ENCODE peak calls at places on chromosome 11, in eight cellular contexts. L is lower leg skin, J is neural progenitor cell, P is sigmoid colon, E is kidney epithelial cell, T is NB4, D is right lobe of liver, Y is hepatocyte. S is an unnamed sample.

GRCh38 chr11:12074529-12075195 is 35.7 kb upstream of the MICAL2 start:
- DNase-seq in T (no peak), D (no peak), Y (no peak), E (no peak), J (no peak), P (peak), L (no peak), S (no peak)

GRCh38 chr11:15829312-15829711 is 527.0 kb downstream of the SOX6 start:
- DNase-seq in D (no peak), J (no peak), P (no peak), T (no peak), E (no peak), L (no peak), Y (no peak), S (no peak)

GRCh38 chr11:8959546-8960166 is 4.6 kb downstream of the TMEM9B start:
- DNase-seq in Y (peak), D (no peak), J (peak), L (no peak), P (no peak), T (peak), E (peak), S (peak)

GRCh38 chr11:12534549-12534948 is 139.7 kb upstream of the TEAD1 start:
- DNase-seq in J (no peak), P (peak), T (no peak), D (peak), L (no peak), E (no peak), Y (no peak), S (no peak)

GRCh38 chr11:36409152-36409713 is 100.8 kb downstream of the TRAF6 start:
- DNase-seq in L (no peak), D (no peak), Y (no peak), P (no peak), E (no peak), J (no peak), T (peak), S (no peak)

GRCh38 chr11:75981546-75981945 is 166.5 kb downstream of the UVRAG start:
- DNase-seq in J (peak), L (no peak), P (no peak), E (no peak), D (no peak), Y (no peak), T (no peak), S (no peak)

GRCh38 chr11:68664141-68664540 is 20.2 kb upstream of the GAL start:
- DNase-seq in Y (no peak), P (peak), L (no peak), J (no peak), E (no peak), T (no peak), D (no peak), S (no peak)

GRCh38 chr11:32870676-32871075 is 21.9 kb upstream of the QSER1 start:
- DNase-seq in D (no peak), Y (no peak), E (no peak), P (no peak), J (peak), L (no peak), T (peak), S (no peak)

GRCh38 chr11:134452026-134452848 is 40.2 kb upstream of the B3GAT1 start:
- DNase-seq in T (no peak), D (no peak), J (no peak), Y (no peak), P (peak), L (no peak), E (no peak), S (no peak)

GRCh38 chr11:72684236-72684912 is 10.2 kb upstream of the PDE2A start:
- DNase-seq in P (peak), Y (peak), J (peak), D (peak), L (peak), T (peak), E (no peak), S (no peak)

GRCh38 chr11:74950374-74950969 is 1.4 kb downstream of the SPCS2 start:
- DNase-seq in P (no peak), J (no peak), E (no peak), Y (no peak), D (no peak), T (no peak), L (no peak), S (no peak)

GRCh38 chr11:94706211-94706610 is 61.9 kb upstream of the AMOTL1 start:
- DNase-seq in E (peak), L (peak), P (no peak), J (no peak), D (no peak), Y (peak), T (no peak), S (no peak)

GRCh38 chr11:33636104-33636503 is 64.5 kb downstream of the C11orf91 start:
- DNase-seq in D (no peak), E (no peak), J (no peak), Y (no peak), L (no peak), P (no peak), T (peak), S (no peak)

GRCh38 chr11:109728056-109728455 is 306.1 kb downstream of the C11orf87 start:
- DNase-seq in L (no peak), T (no peak), D (no peak), J (no peak), Y (peak), E (no peak), P (no peak), S (no peak)

GRCh38 chr11:8942518-8943066 is at the start of gene ASCL3:
- DNase-seq in D (no peak), J (no peak), E (no peak), L (no peak), P (no peak), T (no peak), Y (no peak), S (no peak)

GRCh38 chr11:99937330-99937729 is 749.8 kb upstream of the ARHGAP42 start:
- DNase-seq in P (no peak), D (no peak), J (no peak), L (no peak), Y (no peak), E (no peak), T (no peak), S (no peak)

GRCh38 chr11:86938900-86939880 is 16.0 kb downstream of the FZD4 start:
- DNase-seq in J (peak), Y (peak), T (peak), D (no peak), L (no peak), P (no peak), E (no peak), S (no peak)

GRCh38 chr11:124678416-124678815 is 4.7 kb downstream of the SPA17 start:
- DNase-seq in L (no peak), D (no peak), J (no peak), Y (no peak), E (no peak), T (no peak), P (no peak), S (no peak)

GRCh38 chr11:69213315-69213714 is 57.6 kb downstream of the SMIM38 start:
- DNase-seq in L (no peak), T (no peak), P (peak), E (no peak), D (no peak), J (no peak), Y (no peak), S (no peak)

GRCh38 chr11:79314906-79315689 is 125.7 kb downstream of the TENM4 start:
- DNase-seq in P (no peak), T (peak), J (peak), Y (peak), D (no peak), L (no peak), E (no peak), S (no peak)

GRCh38 chr11:32508780-32509179 is 73.4 kb upstream of the WT1 start:
- DNase-seq in J (no peak), L (no peak), E (no peak), Y (no peak), P (no peak), D (no peak), T (no peak), S (no peak)

GRCh38 chr11:33737362-33737821 is 1.2 kb upstream of the CD59 start:
- DNase-seq in L (no peak), J (no peak), T (no peak), E (no peak), D (no peak), P (no peak), Y (no peak), S (no peak)

GRCh38 chr11:120182790-120183491 is 27.9 kb upstream of the OAF start:
- DNase-seq in J (no peak), P (peak), L (peak), T (peak), D (peak), Y (peak), E (no peak), S (no peak)

GRCh38 chr11:102882389-102883024 is 7.7 kb upstream of the MMP12 start:
- DNase-seq in J (no peak), Y (no peak), E (no peak), L (no peak), P (no peak), T (peak), D (no peak), S (no peak)

GRCh38 chr11:123211981-123212380 is 16.9 kb upstream of the CLMP start:
- DNase-seq in L (no peak), P (no peak), J (no peak), Y (no peak), E (no peak), T (no peak), D (no peak), S (no peak)

GRCh38 chr11:86416494-86416893 is 41.8 kb downstream of the CCDC81 start:
- DNase-seq in P (no peak), Y (no peak), J (no peak), T (no peak), D (no peak), E (no peak), L (no peak), S (no peak)

GRCh38 chr11:12862761-12863469 is 146.2 kb upstream of the RASSF10 start:
- DNase-seq in D (peak), E (peak), J (peak), Y (peak), P (peak), T (no peak), L (no peak), S (no peak)

GRCh38 chr11:78690588-78690987 is 115.9 kb upstream of the NARS2 start:
- DNase-seq in P (no peak), L (no peak), E (peak), Y (no peak), D (no peak), T (no peak), J (no peak), S (no peak)

GRCh38 chr11:120385110-120385509 is 48.9 kb downstream of the ARHGEF12 start:
- DNase-seq in E (no peak), L (no peak), P (no peak), T (no peak), D (no peak), Y (no peak), J (peak), S (no peak)

GRCh38 chr11:75029836-75030631 is 41.3 kb downstream of the NEU3 start:
- DNase-seq in Y (no peak), D (no peak), J (no peak), P (no peak), E (no peak), T (no peak), L (no peak), S (no peak)

GRCh38 chr11:58616594-58616993 is 5.9 kb upstream of the CNTF start:
- DNase-seq in Y (peak), L (peak), T (no peak), E (peak), D (no peak), J (no peak), P (peak), S (peak)

GRCh38 chr11:34454308-34455032 is 15.7 kb downstream of the CAT start:
- DNase-seq in L (no peak), P (no peak), T (no peak), E (no peak), Y (no peak), J (no peak), D (no peak), S (no peak)

DNA sequence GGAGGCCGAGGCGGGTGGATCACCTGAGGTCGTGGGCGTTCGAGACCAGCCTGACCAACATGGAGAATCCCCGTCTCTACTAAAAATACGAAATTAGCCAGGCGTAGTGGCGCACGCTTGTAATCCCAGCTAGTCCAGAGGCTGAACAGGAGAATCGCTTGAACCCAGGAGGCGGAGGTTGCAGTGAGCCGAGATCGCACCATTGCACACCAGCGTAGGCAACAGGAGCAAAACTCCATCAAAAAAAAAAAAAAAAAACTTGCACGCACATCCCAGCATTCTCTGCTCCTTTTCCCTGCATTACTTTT is 934 bp upstream of the ATL3 start:
- DNase-seq in J (no peak), T (no peak), Y (no peak), L (no peak), E (no peak), P (no peak), D (no peak), S (no peak)
- H3K4me3 ChIP-seq in J (no peak), T (no peak), Y (no peak), L (no peak), E (no peak), P (no peak), D (no peak), S (no peak)

DNA sequence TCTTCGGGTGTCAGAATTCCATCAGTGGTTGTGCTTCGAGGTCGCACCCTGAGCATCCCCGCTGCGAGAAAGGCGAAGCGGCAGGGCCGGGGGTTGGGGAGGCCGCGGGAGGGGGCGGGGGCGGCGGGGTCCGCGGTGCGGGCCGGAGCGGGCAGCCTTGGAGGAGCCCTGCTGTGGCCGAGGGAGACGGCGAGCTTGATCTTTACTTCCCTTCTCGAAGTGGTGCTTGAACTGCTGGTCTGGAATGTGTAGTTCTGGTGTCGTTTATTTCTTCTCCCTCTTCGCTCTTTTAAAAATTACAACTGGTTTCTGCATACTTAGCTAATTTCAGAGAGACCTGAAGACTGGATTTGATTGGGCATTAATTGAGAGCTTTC is 1.1 kb downstream of the APLP2 start:
- DNase-seq in J (peak), P (no peak), Y (peak), L (no peak), E (no peak), D (peak), T (peak), S (no peak)
- TF ChIP-seq CTCF in J (no peak), P (no peak), Y (no peak), L (no peak), E (no peak), D (no peak), T (no peak), S (no peak)

GRCh38 chr11:122155765-122156527 is 39.9 kb upstream of the BLID start:
- DNase-seq in J (no peak), T (no peak), D (no peak), Y (no peak), E (no peak), L (no peak), P (no peak), S (no peak)
- H3K4me3 ChIP-seq in J (no peak), T (no peak), D (no peak), Y (no peak), E (no peak), L (no peak), P (peak), S (no peak)

GRCh38 chr11:61684870-61685610 is 4.8 kb downstream of the DAGLA start:
- DNase-seq in J (no peak), T (no peak), L (no peak), D (no peak), E (no peak), Y (no peak), P (no peak), S (no peak)
- TF ChIP-seq CTCF in J (no peak), T (no peak), L (no peak), D (no peak), E (no peak), Y (no peak), P (no peak), S (no peak)

GRCh38 chr11:65433657-65434056 is 11.1 kb downstream of the NEAT1 start:
- DNase-seq in D (peak), E (no peak), Y (no peak), P (peak), L (no peak), T (no peak), J (no peak), S (no peak)

GRCh38 chr11:65432686-65433582 is 10.3 kb downstream of the NEAT1 start:
- DNase-seq in L (no peak), J (no peak), P (no peak), T (peak), Y (no peak), D (no peak), E (no peak), S (no peak)

GRCh38 chr11:65430406-65431217 is 8.0 kb downstream of the NEAT1 start:
- DNase-seq in E (no peak), L (no peak), P (peak), T (peak), Y (peak), D (peak), J (no peak), S (no peak)

GRCh38 chr11:65431452-65432132 is 9.0 kb downstream of the NEAT1 start:
- DNase-seq in E (no peak), J (no peak), L (no peak), P (no peak), D (no peak), Y (no peak), T (no peak), S (no peak)

DNA sequence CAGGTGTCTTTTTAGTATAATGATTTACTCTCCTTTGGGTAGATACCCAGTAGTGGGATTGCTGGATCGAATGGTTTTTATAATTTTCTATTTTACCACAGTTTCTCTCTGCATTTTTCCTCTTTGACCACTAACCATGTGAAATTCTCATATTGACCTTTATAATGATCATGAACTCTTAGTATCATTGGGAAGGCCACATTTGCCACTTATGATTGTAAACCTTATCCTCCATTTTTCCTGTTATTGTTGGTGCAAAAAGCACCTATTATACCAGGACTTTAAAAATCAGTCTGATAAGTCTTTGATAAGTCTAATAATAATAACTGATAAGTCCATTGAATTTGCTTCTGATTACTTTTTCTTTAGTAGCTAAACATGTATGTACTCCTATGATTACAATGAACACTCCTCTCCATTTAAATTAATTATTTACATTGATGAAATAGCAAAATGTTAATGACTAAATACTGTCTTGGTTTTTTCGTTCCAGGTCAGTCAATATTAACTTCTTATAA is 9.6 kb downstream of the NEAT1 start:
- DNase-seq in P (no peak), D (no peak), L (no peak), E (no peak), T (no peak), J (no peak), Y (no peak), S (no peak)
- H3K4me3 ChIP-seq in P (no peak), D (no peak), L (no peak), E (peak), T (no peak), J (no peak), Y (no peak), S (no peak)

DNA sequence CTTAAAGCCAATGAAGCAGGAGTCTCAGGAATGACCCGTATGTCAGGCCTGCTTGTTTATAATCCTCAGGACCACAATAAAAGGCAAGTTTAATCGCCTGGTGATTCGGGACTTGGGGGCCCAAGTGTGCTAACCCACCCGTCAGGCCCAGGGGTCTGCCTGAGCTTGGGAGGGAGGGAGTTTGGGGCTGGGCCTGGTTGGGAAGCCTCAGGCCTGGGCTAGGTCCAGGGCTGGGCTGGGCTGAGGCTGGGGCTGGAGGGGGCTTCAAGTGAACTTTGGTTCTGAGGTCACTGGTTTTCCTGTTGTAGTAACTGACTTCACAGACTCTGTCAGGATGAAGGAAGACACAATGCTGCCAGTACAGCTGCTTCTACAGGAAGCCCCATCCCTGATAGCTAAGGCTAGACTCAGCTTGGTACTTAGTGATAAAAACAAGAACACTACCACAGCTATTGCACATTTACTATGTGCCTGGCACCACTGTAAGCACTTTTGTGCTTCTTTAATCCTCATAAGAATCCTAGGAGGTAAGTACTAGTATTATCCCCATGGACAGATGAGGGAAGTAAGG is 179.4 kb upstream of the ZBED5 start:
- DNase-seq in D (no peak), L (no peak), P (no peak), T (no peak), E (no peak), J (no peak), Y (no peak), S (no peak)
- TF ChIP-seq CTCF in D (no peak), L (no peak), P (no peak), T (no peak), E (no peak), J (no peak), Y (no peak), S (no peak)

GRCh38 chr11:13962562-13963168 is at the start of gene SPON1:
- DNase-seq in P (peak), T (no peak), Y (peak), J (peak), D (peak), L (no peak), E (no peak), S (no peak)
- H3K4me3 ChIP-seq in P (peak), T (no peak), Y (peak), J (peak), D (peak), L (no peak), E (peak), S (peak)

GRCh38 chr11:1729692-1730011 is 20.7 kb downstream of the IFITM10 start:
- DNase-seq in D (no peak), J (no peak), E (no peak), T (no peak), L (no peak), P (no peak), Y (no peak), S (no peak)

GRCh38 chr11:1728931-1729691 is 21.3 kb downstream of the IFITM10 start:
- DNase-seq in L (no peak), P (no peak), E (no peak), J (no peak), D (no peak), Y (no peak), T (peak), S (no peak)

GRCh38 chr11:1728281-1728680 is 22.1 kb downstream of the IFITM10 start:
- DNase-seq in E (no peak), T (no peak), P (no peak), L (no peak), J (no peak), Y (no peak), D (no peak), S (no peak)

GRCh38 chr11:1727861-1728260 is 22.5 kb downstream of the IFITM10 start:
- DNase-seq in J (no peak), D (no peak), E (no peak), P (no peak), Y (no peak), T (no peak), L (no peak), S (no peak)

DNA sequence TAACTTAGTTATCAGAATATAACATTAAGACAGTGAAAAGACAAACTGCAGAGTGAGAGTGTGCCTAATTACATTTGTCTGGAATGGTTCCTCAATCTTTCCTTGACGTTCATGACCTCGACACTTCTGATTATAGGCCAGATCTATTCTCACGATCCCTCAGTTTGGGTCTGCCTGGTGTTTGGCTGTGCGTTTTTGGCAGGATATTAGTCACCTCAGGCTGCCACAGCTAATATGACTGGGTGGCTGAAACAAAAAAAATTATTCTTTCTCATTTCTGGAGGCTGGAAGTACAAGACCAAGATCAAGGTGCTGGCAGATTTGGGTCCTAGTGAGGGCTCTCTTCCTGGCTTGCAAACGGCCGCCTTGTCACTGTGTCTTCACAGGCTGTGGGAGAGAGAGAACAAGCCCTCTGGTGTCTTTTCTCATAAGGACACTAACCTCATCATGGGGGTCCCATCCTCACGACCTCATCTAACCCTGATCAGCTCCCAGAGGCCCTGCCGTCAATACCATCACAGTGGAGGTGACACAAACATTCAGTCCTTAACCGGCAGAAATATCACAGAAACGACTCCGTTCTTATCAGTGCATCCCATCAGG is 23.2 kb downstream of the IFITM10 start:
- DNase-seq in L (no peak), E (no peak), T (peak), D (no peak), P (no peak), J (no peak), Y (no peak), S (no peak)
- TF ChIP-seq CTCF in L (no peak), E (no peak), T (no peak), D (no peak), P (no peak), J (no peak), Y (no peak), S (no peak)